ENCODE peak calls at places on chromosome 4, in eight cellular contexts. G is pancreas; J is posterior cingulate gyrus; A is kidney tubule cell; O is HCEC 1CT; M is T1000; W is Caki2; R is Jurkat, Clone E6-1. Y is an unnamed sample.

GRCh38 chr4:43496188-43496587 is 603.7 kb downstream of the GRXCR1 start:
- DNase-seq in G (no peak), J (no peak), A (no peak), O (no peak), M (no peak), W (no peak), R (no peak), Y (no peak)

GRCh38 chr4:1975391-1975801 is 33.4 kb downstream of the NELFA start:
- DNase-seq in G (no peak), J (no peak), A (no peak), O (no peak), M (no peak), W (no peak), R (no peak), Y (no peak)

GRCh38 chr4:173252024-173252935 is 81.9 kb downstream of the HMGB2 start:
- DNase-seq in G (peak), J (peak), A (peak), O (peak), M (peak), W (peak), R (peak), Y (peak)

GRCh38 chr4:21733894-21734630 is 214.5 kb downstream of the KCNIP4 start:
- DNase-seq in G (no peak), J (no peak), A (no peak), O (no peak), M (no peak), W (no peak), R (no peak), Y (no peak)

GRCh38 chr4:73836373-73837269 is at the start of gene CXCL6:
- DNase-seq in G (peak), J (peak), A (peak), O (peak), M (no peak), W (no peak), R (no peak), Y (no peak)

GRCh38 chr4:8202526-8203375 is 3.7 kb downstream of the SH3TC1 start:
- DNase-seq in G (no peak), J (no peak), A (no peak), O (no peak), M (no peak), W (no peak), R (no peak), Y (no peak)

GRCh38 chr4:41140410-41140809 is 73.9 kb downstream of the APBB2 start:
- DNase-seq in G (no peak), J (no peak), A (no peak), O (no peak), M (no peak), W (no peak), R (no peak), Y (no peak)

GRCh38 chr4:122922877-122923511 is 597 bp upstream of the NUDT6 start:
- DNase-seq in G (peak), J (peak), A (peak), O (peak), M (peak), W (peak), R (peak), Y (peak)

GRCh38 chr4:142128529-142128928 is 492.1 kb downstream of the IL15 start:
- DNase-seq in G (no peak), J (no peak), A (no peak), O (no peak), M (no peak), W (no peak), R (no peak), Y (no peak)

Y was measured in A549.